ENCODE peak calls at places on chromosomes 5 and 9, in five cellular contexts. B is CD8-positive, alpha-beta T cell; L is K562; N is CD8-positive, alpha-beta memory T cell; Y is RWPE1. D is an unnamed sample.

GRCh38 chr5:161544350-161544765 is 2.2 kb downstream of the GABRB2 start:
- DNase-seq in Y (peak), L (peak), N (no peak), B (no peak), D (peak)

GRCh38 chr9:21110708-21111576 is 30.7 kb downstream of the IFNW1 start:
- DNase-seq in L (no peak), Y (peak), B (no peak), N (no peak), D (no peak)

GRCh38 chr5:2912741-2913140 is 161.3 kb upstream of the IRX2 start:
- DNase-seq in B (no peak), L (no peak), N (no peak), Y (no peak), D (no peak)

GRCh38 chr5:111201705-111202104 is 22.5 kb upstream of the CAMK4 start:
- DNase-seq in N (no peak), Y (no peak), B (no peak), L (no peak), D (no peak)

GRCh38 chr9:89674667-89675402 is 70.0 kb downstream of the GADD45G start:
- DNase-seq in N (no peak), Y (no peak), B (no peak), L (no peak), D (peak)

GRCh38 chr9:83598487-83598886 is 24.5 kb upstream of the IDNK start:
- DNase-seq in B (no peak), Y (no peak), L (no peak), N (no peak), D (no peak)

GRCh38 chr9:79570449-79571308 is 1.1 kb upstream of the TLE4 start:
- DNase-seq in B (peak), N (no peak), Y (peak), L (peak), D (no peak)

GRCh38 chr9:133129001-133129799 is 8.2 kb upstream of the RALGDS start:
- DNase-seq in N (peak), L (no peak), B (no peak), Y (no peak), D (peak)

GRCh38 chr9:88732128-88732527 is 197.2 kb downstream of the NXNL2 start:
- DNase-seq in L (no peak), Y (no peak), B (no peak), N (no peak), D (no peak)

GRCh38 chr9:126650404-126650804 is 36.7 kb downstream of the LMX1B start:
- DNase-seq in N (no peak), B (no peak), L (no peak), Y (no peak), D (no peak)

GRCh38 chr9:116763665-116764064 is 76.6 kb downstream of the TRIM32 start:
- DNase-seq in Y (no peak), N (no peak), B (no peak), L (no peak), D (no peak)

GRCh38 chr5:128338649-128339048 is 199.4 kb downstream of the FBN2 start:
- DNase-seq in Y (no peak), L (no peak), B (no peak), N (no peak), D (no peak)

GRCh38 chr5:52798952-52799351 is 11.2 kb downstream of the ITGA1 start:
- DNase-seq in L (no peak), N (no peak), B (no peak), Y (no peak), D (no peak)

GRCh38 chr9:135098400-135099105 is 11.1 kb downstream of the OLFM1 start:
- DNase-seq in Y (peak), N (no peak), L (peak), B (no peak), D (no peak)

GRCh38 chr9:93265301-93265971 is 81.5 kb downstream of the WNK2 start:
- DNase-seq in N (no peak), B (no peak), L (peak), Y (no peak), D (no peak)

GRCh38 chr5:150376799-150377771 is 19.6 kb downstream of the TCOF1 start:
- DNase-seq in L (no peak), Y (no peak), N (no peak), B (peak), D (no peak)

GRCh38 chr5:42120071-42120470 is 195.0 kb downstream of the FBXO4 start:
- DNase-seq in B (no peak), N (no peak), L (no peak), Y (no peak), D (no peak)

DNA sequence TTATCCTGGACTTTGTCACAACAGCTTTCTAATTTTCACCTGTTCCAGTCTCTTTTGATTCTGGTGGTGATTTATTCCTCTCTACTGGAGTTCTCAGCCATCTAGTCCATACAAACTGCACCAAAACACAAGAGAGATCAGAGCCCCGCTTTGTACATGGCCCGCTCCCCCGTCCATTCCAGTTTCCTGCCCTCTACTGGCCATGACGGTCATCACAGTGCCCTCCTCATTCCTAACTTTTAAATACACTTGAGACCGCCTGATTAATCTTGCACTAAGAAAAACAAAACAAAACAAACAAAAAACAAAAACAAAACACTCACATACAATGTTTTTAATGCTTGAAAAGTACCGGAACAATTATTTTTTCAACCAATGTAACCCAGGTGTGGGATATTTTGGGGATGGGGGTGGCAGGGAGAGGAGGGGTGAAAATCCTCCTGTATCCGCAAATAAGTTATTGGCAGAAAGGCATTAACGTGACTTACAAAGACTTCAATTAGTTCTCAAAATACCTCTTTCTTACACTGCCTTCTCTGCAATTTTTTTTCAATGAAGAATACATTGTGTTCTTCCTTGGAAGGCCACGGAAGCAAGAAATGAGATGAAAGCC is 84.8 kb upstream of the PAM start:
- DNase-seq in L (peak), Y (peak), N (no peak), B (no peak), D (no peak)
- H3K27ac ChIP-seq in L (peak), Y (no peak), N (no peak), B (no peak), D (no peak)

DNA sequence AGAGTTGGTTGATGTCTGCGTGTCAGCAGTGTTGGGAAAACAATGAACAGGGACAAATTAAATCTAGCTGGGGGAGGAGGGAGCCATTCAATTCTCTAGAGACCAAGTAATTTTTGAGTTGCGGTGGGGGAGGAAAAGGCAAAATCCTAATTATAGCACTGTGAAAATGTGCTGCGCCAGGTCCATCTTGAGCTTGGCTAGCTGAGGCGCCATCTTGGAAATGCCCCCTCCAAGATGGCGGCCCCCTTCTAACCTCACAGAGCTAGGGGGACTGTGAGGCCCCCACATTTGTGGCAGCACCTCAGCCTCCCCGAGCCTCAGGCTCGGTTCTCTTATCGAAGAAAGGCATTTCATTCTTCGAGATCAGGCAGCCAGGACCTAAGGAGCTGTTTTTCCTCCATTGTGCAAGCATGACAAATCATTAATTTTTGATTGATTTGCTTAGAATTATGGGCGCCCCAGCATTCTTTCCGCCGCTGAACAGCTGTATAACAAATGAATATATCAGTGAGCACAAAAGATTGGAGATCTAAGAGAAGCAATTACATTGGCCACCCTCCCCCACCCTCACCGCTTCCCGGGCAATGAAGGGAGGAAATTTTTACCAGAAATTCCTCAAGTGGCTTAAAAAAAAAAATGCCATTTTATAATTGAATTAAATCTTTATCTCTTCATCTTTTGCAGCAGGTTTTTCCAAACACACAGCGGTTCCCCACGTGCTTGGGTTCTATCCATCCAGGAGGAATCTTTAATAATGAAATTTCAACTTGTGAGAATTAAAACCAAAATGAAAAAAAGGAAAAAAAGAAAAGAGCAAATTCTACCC is 88.0 kb downstream of the ZNF618 start:
- DNase-seq in N (no peak), B (no peak), L (no peak), Y (no peak), D (no peak)
- H3K27ac ChIP-seq in N (no peak), B (no peak), L (no peak), Y (no peak), D (no peak)

DNA sequence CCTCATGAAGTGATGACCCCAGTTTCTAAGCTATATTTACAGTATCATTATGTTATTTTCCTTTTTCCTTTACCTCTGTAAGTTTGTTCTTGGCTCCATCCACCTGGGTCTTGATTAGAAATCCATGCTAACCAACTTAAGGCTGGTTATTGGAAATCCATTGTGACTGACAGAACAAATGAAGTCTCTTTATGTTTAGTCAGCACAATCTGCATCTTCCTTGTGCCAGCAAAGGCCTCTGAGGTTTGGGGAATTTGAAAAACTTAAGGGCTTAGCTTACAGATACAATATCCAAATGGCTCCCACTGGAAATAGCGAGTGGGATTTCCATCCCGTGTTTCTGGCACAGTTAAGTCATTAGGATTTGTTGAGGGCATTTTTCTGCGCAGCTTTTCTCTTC is 64.1 kb downstream of the DCP2 start:
- DNase-seq in L (no peak), B (no peak), Y (no peak), N (no peak), D (no peak)
- H3K27ac ChIP-seq in L (no peak), B (no peak), Y (no peak), N (no peak), D (no peak)

DNA sequence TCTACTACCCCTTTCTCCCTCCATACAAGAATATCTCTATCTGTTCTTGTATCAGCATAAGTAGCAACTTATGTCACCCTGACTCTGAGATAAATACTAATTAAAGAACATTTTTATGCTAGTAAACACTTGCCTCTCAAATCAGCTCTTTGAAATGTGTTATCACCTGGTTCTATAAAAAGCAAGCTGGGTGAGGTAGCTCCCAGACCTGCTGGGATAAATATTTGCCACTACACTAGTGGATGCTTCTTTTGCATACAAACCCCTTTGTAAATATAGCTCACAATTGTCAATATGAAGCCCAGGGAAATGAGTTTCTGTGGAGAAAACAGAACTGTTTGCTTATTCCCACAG is 332.8 kb downstream of the PLK2 start:
- DNase-seq in Y (no peak), B (no peak), N (no peak), L (no peak), D (no peak)
- H3K27ac ChIP-seq in Y (no peak), B (no peak), N (no peak), L (no peak), D (no peak)

GRCh38 chr9:127771570-127772189 is 6.8 kb downstream of the SH2D3C start:
- DNase-seq in B (no peak), L (no peak), N (no peak), Y (no peak), D (no peak)
- H3K27ac ChIP-seq in B (peak), L (no peak), N (peak), Y (peak), D (no peak)

GRCh38 chr5:1641560-1642166 is 117.9 kb upstream of the LPCAT1 start:
- DNase-seq in B (peak), Y (peak), N (peak), L (peak), D (peak)

GRCh38 chr5:1642221-1642620 is 118.5 kb upstream of the LPCAT1 start:
- DNase-seq in L (no peak), N (no peak), B (no peak), Y (no peak), D (no peak)

GRCh38 chr5:1640276-1640898 is 116.6 kb upstream of the LPCAT1 start:
- DNase-seq in Y (no peak), L (no peak), B (no peak), N (no peak), D (no peak)

GRCh38 chr5:1639757-1640156 is 116.0 kb upstream of the LPCAT1 start:
- DNase-seq in B (no peak), N (no peak), Y (no peak), L (peak), D (no peak)

DNA sequence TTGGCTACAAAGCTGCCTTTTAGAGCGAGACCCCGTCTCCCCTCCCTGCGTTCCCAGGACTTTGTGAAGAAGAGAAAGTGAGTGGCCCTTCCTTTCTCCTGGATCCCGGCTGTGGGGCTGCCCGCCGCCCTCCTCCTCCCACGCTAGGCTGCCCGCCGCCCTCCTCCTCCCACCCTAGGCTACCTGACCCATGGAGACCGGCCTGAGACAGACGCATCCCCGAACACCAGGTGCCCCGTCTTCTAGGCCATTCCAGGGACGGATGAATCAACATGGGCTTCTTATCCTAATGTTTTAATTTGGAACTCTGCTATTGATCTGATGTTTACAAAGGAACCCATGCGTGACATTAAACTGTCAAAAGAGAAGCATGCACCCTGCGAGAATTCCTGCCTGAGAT is 117.3 kb upstream of the LPCAT1 start:
- DNase-seq in N (no peak), B (no peak), Y (no peak), L (no peak), D (no peak)
- H3K27ac ChIP-seq in N (no peak), B (no peak), Y (no peak), L (no peak), D (no peak)

GRCh38 chr5:58462154-58462553 is 2.3 kb upstream of the PLK2 start:
- DNase-seq in B (no peak), N (no peak), Y (peak), L (peak), D (no peak)
- H3K27ac ChIP-seq in B (no peak), N (no peak), Y (no peak), L (no peak), D (peak)

GRCh38 chr5:10448754-10449345 is 7.2 kb downstream of the ROPN1L start:
- DNase-seq in L (no peak), N (no peak), B (no peak), Y (no peak), D (no peak)
- H3K27ac ChIP-seq in L (no peak), N (no peak), B (no peak), Y (no peak), D (no peak)

GRCh38 chr5:148963679-148964078 is 99.2 kb downstream of the SH3TC2 start:
- DNase-seq in N (no peak), L (no peak), B (no peak), Y (no peak), D (no peak)
- H3K27ac ChIP-seq in N (no peak), L (no peak), B (no peak), Y (no peak), D (no peak)